ENCODE peak calls at places on chromosomes 5 and 9, in five cellular contexts. E is HTR-8/SVneo, U is SK-N-DZ, X is RWPE1, I is Peyer's patch. F is an unnamed sample.

GRCh38 chr9:70080481-70081119 is 37.0 kb downstream of the MAMDC2 start:
- DNase-seq in X (no peak), U (peak; percentile 24), E (no peak), I (no peak), F (peak; percentile 32)

GRCh38 chr5:8949908-8950307 is 596.0 kb downstream of the SEMA5A start:
- DNase-seq in X (no peak), U (no peak), I (no peak), E (no peak), F (no peak)

GRCh38 chr9:79917417-79917816 is 345.7 kb downstream of the TLE4 start:
- DNase-seq in E (no peak), I (no peak), U (no peak), X (no peak), F (no peak)

GRCh38 chr5:50744761-50745160 is 78.3 kb downstream of the PARP8 start:
- DNase-seq in U (no peak), I (no peak), X (no peak), E (peak; percentile 52), F (no peak)

GRCh38 chr5:133273661-133274596 is 222.1 kb downstream of the HSPA4 start:
- DNase-seq in I (no peak), U (no peak), X (no peak), E (no peak), F (peak; percentile 40)

GRCh38 chr5:76964018-76964417 is 11.2 kb downstream of the CRHBP start:
- DNase-seq in I (no peak), X (no peak), U (no peak), E (no peak), F (no peak)

GRCh38 chr5:154461531-154461930 is 15.7 kb downstream of the SAP30L start:
- DNase-seq in E (no peak), I (no peak), U (peak; percentile 64), X (no peak), F (peak; percentile 69)

GRCh38 chr5:74040065-74040551 is 414.1 kb downstream of the ARHGEF28 start:
- DNase-seq in X (no peak), E (peak; percentile 37), U (no peak), I (no peak), F (peak; percentile 88)

GRCh38 chr9:120434532-120434931 is 145.4 kb downstream of the CDK5RAP2 start:
- DNase-seq in E (no peak), U (no peak), I (no peak), X (no peak), F (no peak)

GRCh38 chr5:116280149-116280803 is 195.5 kb downstream of the COMMD10 start:
- DNase-seq in I (no peak), X (no peak), E (no peak), U (no peak), F (no peak)

GRCh38 chr5:89283758-89284493 is 400.9 kb upstream of the MEF2C start:
- DNase-seq in X (no peak), I (no peak), E (no peak), U (no peak), F (no peak)

GRCh38 chr9:28155067-28155466 is 581.8 kb upstream of the C9orf72 start:
- DNase-seq in U (no peak), X (no peak), I (no peak), E (no peak), F (no peak)

GRCh38 chr5:122699226-122699625 is 75.7 kb upstream of the SNX2 start:
- DNase-seq in X (no peak), U (no peak), E (no peak), I (no peak), F (no peak)

GRCh38 chr5:43553381-43553780 is 3.5 kb downstream of the PAIP1 start:
- DNase-seq in I (no peak), U (no peak), X (no peak), E (no peak), F (peak; percentile 79)

GRCh38 chr9:131310833-131311554 is 21.5 kb downstream of the PLPP7 start:
- DNase-seq in U (peak; percentile 61), X (no peak), I (peak; percentile 70), E (no peak), F (peak; percentile 26)

GRCh38 chr9:27308691-27309390 is 11.9 kb upstream of the EQTN start:
- DNase-seq in I (no peak), U (no peak), X (no peak), E (no peak), F (no peak)

GRCh38 chr5:34001231-34001935 is 6.5 kb downstream of the AMACR start:
- DNase-seq in U (no peak), I (no peak), E (no peak), X (no peak), F (peak; percentile 79)

GRCh38 chr5:145768863-145769262 is 66.3 kb downstream of the PRELID2 start:
- DNase-seq in E (no peak), X (no peak), U (no peak), I (no peak), F (peak; percentile 0)

GRCh38 chr9:121855476-121855875 is 204.0 kb downstream of the DAB2IP start:
- DNase-seq in E (no peak), U (no peak), X (no peak), I (no peak), F (no peak)

GRCh38 chr9:128819716-128820664 is 1.7 kb downstream of the ENDOG start:
- DNase-seq in X (no peak), U (peak; percentile 93), I (no peak), E (no peak), F (peak; percentile 92)

GRCh38 chr5:20286512-20286911 is 298.5 kb upstream of the CDH18 start:
- DNase-seq in X (peak; percentile 43), E (peak; percentile 31), I (no peak), U (no peak), F (no peak)

GRCh38 chr9:83677596-83677995 is 30.2 kb downstream of the UBQLN1 start:
- DNase-seq in U (no peak), X (no peak), I (no peak), E (no peak), F (no peak)

GRCh38 chr9:113854310-113854709 is 21.8 kb upstream of the ZNF618 start:
- DNase-seq in X (no peak), U (no peak), E (no peak), I (no peak), F (no peak)

GRCh38 chr9:112541690-112542089 is 55.1 kb downstream of the KIAA1958 start:
- DNase-seq in E (no peak), I (no peak), X (no peak), U (no peak), F (no peak)

GRCh38 chr5:131441184-131441583 is 177.3 kb downstream of the CDC42SE2 start:
- DNase-seq in U (no peak), I (no peak), E (no peak), X (no peak), F (no peak)

GRCh38 chr9:22257026-22257425 is 189.6 kb upstream of the DMRTA1 start:
- DNase-seq in I (no peak), X (peak; percentile 74), U (no peak), E (no peak), F (no peak)

GRCh38 chr9:105510024-105510423 is 47.9 kb upstream of the FKTN start:
- DNase-seq in I (no peak), U (no peak), E (no peak), X (peak; percentile 32), F (no peak)

GRCh38 chr5:126519637-126520592 is 75.1 kb downstream of the ALDH7A1 start:
- DNase-seq in I (no peak), X (no peak), E (no peak), U (no peak), F (no peak)

GRCh38 chr5:149265559-149265958 is 6.1 kb upstream of the AFAP1L1 start:
- DNase-seq in E (peak; percentile 25), I (no peak), U (no peak), X (no peak), F (peak; percentile 47)

F was measured in NCI-H82.